ENCODE peak calls at places on chromosomes 4 and X, in eight cellular contexts. E, Q, R, H, A, I, O and C are unnamed samples.

GRCh38 chrX:31572396-31572795 is 500.6 kb upstream of the FTHL17 start:
- DNase-seq in A (no peak), O (no peak), E (no peak), R (no peak), Q (no peak), H (no peak), I (no peak), C (no peak)

GRCh38 chrX:68794486-68794885 is 34.3 kb upstream of the EFNB1 start:
- DNase-seq in A (no peak), R (no peak), E (no peak), H (no peak), O (no peak), I (no peak), Q (no peak), C (no peak)

GRCh38 chr4:150070464-150071170 is 7.6 kb upstream of the DCLK2 start:
- DNase-seq in Q (no peak), R (no peak), E (no peak), I (no peak), A (no peak), H (no peak), O (no peak), C (peak; percentile 62)

GRCh38 chr4:157128395-157128794 is 52.4 kb downstream of the GLRB start:
- DNase-seq in H (no peak), A (no peak), E (no peak), I (peak; percentile 11), Q (no peak), R (no peak), O (no peak), C (peak; percentile 10)

GRCh38 chr4:119132306-119132705 is 3.3 kb upstream of the MYOZ2 start:
- DNase-seq in O (no peak), E (no peak), A (no peak), H (no peak), R (no peak), Q (no peak), I (no peak), C (peak; percentile 60)

GRCh38 chr4:4326136-4326535 is 36.1 kb downstream of the ZBTB49 start:
- DNase-seq in Q (no peak), H (peak; percentile 21), O (peak; percentile 28), A (no peak), R (no peak), E (no peak), I (no peak), C (no peak)

GRCh38 chr4:107037188-107037587 is 1.1 kb upstream of the DKK2 start:
- DNase-seq in O (peak; percentile 79), A (peak; percentile 16), H (peak; percentile 69), E (no peak), R (no peak), Q (peak; percentile 45), I (no peak), C (no peak)

GRCh38 chr4:150021483-150021882 is 56.8 kb upstream of the DCLK2 start:
- DNase-seq in A (no peak), I (no peak), O (no peak), Q (no peak), E (no peak), H (no peak), R (no peak), C (no peak)

GRCh38 chr4:152935661-152936445 is at the start of gene FHDC1:
- DNase-seq in E (peak; percentile 7), O (peak; percentile 57), H (peak; percentile 94), A (no peak), I (peak; percentile 84), R (no peak), Q (peak; percentile 90), C (no peak)

GRCh38 chr4:152936446-152937279 is 540 bp downstream of the FHDC1 start:
- DNase-seq in H (peak; percentile 77), A (no peak), R (no peak), O (peak; percentile 82), Q (peak; percentile 83), E (peak; percentile 4), I (peak; percentile 12), C (no peak)

GRCh38 chr4:152937280-152937534 is 1.1 kb downstream of the FHDC1 start:
- DNase-seq in R (no peak), H (no peak), O (no peak), E (no peak), I (no peak), A (no peak), Q (peak; percentile 67), C (no peak)

GRCh38 chr4:152937535-152938236 is 1.6 kb downstream of the FHDC1 start:
- DNase-seq in Q (peak; percentile 80), H (peak; percentile 78), E (peak; percentile 16), R (no peak), I (peak; percentile 32), A (no peak), O (peak; percentile 79), C (no peak)

GRCh38 chr4:152935138-152935537 is 985 bp upstream of the FHDC1 start:
- DNase-seq in H (no peak), A (no peak), E (no peak), O (no peak), I (peak; percentile 61), R (no peak), Q (peak; percentile 37), C (no peak)
- H3K4me3 ChIP-seq in H (peak overlapping the region; percentile 68), A (no peak overlapping the region), E (no peak overlapping the region), O (no peak overlapping the region), I (peak overlapping the region; percentile 86), R (peak overlapping the region; percentile 73), Q (no peak overlapping the region), C (no peak overlapping the region)

GRCh38 chr4:1216869-1217294 is 32.0 kb downstream of the CTBP1 start:
- DNase-seq in Q (no peak), E (peak; percentile 75), R (no peak), O (no peak), I (no peak), H (no peak), A (no peak), C (no peak)
- H3K4me3 ChIP-seq in Q (no peak overlapping the region), E (peak overlapping the region; percentile 22), R (no peak overlapping the region), O (no peak overlapping the region), I (no peak overlapping the region), H (no peak overlapping the region), A (no peak overlapping the region), C (no peak overlapping the region)

DNA sequence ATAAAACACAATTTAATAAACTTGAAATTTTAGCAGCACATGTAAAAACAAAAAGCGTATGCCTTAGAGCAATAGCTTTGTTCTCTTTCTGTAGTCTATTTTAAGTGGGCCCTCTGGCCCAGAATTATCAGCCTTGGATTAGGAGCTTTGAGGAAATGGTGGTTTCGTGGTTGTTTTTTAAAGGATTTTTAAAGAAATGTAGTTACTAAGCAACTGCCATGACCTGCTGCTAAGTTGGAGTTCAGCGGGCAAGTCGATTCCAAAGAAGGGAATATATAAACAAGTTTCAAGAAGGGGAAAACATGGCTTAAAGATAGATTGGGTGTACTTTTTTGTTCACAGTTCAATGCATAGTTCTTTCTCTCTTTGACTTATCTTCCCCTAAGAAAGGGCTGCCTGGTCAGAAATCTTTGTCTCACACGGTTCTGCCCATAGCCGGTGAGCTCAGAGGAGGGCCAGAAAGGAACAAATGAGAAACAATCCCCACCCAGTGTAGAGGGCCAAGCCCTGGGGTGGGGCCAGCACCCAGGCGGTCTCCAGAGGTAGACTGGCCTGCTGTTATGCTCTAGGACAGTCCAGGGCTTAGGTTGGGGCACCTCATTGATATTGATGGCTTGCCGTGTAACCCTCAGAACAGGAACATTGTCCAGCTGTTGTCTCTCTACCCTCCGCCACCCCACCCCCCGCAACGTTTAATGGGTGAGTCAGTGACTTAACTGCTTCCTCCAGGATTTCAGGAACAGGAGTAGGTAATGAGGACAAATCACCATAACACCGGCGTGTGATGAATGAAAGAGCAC is 32.5 kb downstream of the DLG3 start:
- DNase-seq in A (no peak), I (no peak), O (no peak), H (peak; percentile 68), R (no peak), Q (peak; percentile 83), E (no peak), C (no peak)
- H3K4me3 ChIP-seq in A (no peak overlapping the region), I (no peak overlapping the region), O (no peak overlapping the region), H (no peak overlapping the region), R (no peak overlapping the region), Q (no peak overlapping the region), E (no peak overlapping the region), C (no peak overlapping the region)

GRCh38 chr4:145732895-145733880 is 53.2 kb downstream of the C4orf51 start:
- DNase-seq in H (peak; percentile 97), R (peak; percentile 68), A (peak; percentile 83), Q (peak; percentile 98), I (peak; percentile 89), E (peak; percentile 66), O (peak; percentile 98), C (peak; percentile 85)

GRCh38 chr4:145734576-145735329 is 54.8 kb downstream of the C4orf51 start:
- DNase-seq in O (peak; percentile 93), I (no peak), R (no peak), A (peak; percentile 23), E (no peak), H (peak; percentile 66), Q (peak; percentile 89), C (peak; percentile 95)

GRCh38 chr4:145732416-145732815 is 52.5 kb downstream of the C4orf51 start:
- DNase-seq in I (no peak), H (no peak), Q (no peak), E (no peak), O (no peak), R (no peak), A (no peak), C (no peak)

GRCh38 chr4:145735330-145735638 is 55.3 kb downstream of the C4orf51 start:
- DNase-seq in Q (no peak), H (no peak), I (no peak), O (no peak), R (no peak), A (no peak), E (no peak), C (peak; percentile 84)

DNA sequence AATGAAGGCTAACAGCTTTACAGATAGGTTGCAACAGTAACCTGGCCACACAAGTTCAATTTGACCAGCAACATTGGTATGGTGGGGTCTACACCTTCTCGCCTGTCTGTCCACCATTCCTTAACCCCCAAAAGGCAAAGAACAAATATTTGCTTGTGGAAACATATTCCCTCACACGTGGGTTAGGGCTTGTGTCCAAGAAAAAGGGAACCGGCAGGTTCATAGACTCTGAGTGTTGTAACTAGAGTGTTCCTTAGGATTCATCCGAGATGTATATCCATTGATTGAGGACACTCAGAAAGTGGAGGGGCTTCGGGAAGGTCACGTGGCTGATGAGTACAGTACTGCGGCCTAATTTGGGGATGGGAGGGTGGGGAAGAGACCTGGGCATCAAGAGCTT is 54.1 kb downstream of the C4orf51 start:
- DNase-seq in Q (no peak), R (no peak), I (no peak), A (no peak), H (no peak), E (no peak), O (no peak), C (no peak)
- H3K4me3 ChIP-seq in Q (peak overlapping the region; percentile 60), R (no peak overlapping the region), I (no peak overlapping the region), A (no peak overlapping the region), H (no peak overlapping the region), E (no peak overlapping the region), O (no peak overlapping the region), C (peak overlapping the region; percentile 14)

GRCh38 chr4:41877020-41877796 is 58.0 kb upstream of the TMEM33 start:
- DNase-seq in A (no peak), H (no peak), Q (no peak), R (no peak), O (peak; percentile 39), E (no peak), I (no peak), C (no peak)
- H3K4me3 ChIP-seq in A (no peak overlapping the region), H (no peak overlapping the region), Q (no peak overlapping the region), R (no peak overlapping the region), O (no peak overlapping the region), E (no peak overlapping the region), I (no peak overlapping the region), C (no peak overlapping the region)